ENCODE peak calls at places on chromosome 1, in five cellular contexts. J is stimulated activated CD4-positive, alpha-beta T cell treated with anti-CD3 and anti-CD28 coated beads, Interleukin-1b, Interleukin-23, amount 100 ng/mL, for 4 hours; L is SHP77; V is mammary epithelial cell; Y is glutamatergic neuron. Q is an unnamed sample.

GRCh38 chr1:101239095-101240040 is 2.5 kb downstream of the S1PR1 start:
- DNase-seq in Y (no peak), L (no peak), V (no peak), J (no peak), Q (no peak)

GRCh38 chr1:177355575-177355974 is 184.8 kb downstream of the BRINP2 start:
- DNase-seq in V (peak), L (no peak), Y (peak), J (no peak), Q (no peak)

GRCh38 chr1:6392880-6393399 is 627 bp downstream of the ACOT7 start:
- DNase-seq in Y (peak), L (no peak), V (no peak), J (no peak), Q (no peak)

GRCh38 chr1:247295746-247296145 is 35.9 kb downstream of the ZNF496 start:
- DNase-seq in Y (no peak), L (no peak), J (no peak), V (no peak), Q (no peak)

GRCh38 chr1:234881893-234882771 is 246.5 kb downstream of the TOMM20 start:
- DNase-seq in V (no peak), J (no peak), L (no peak), Y (no peak), Q (no peak)

GRCh38 chr1:6603851-6604558 is 1.3 kb upstream of the KLHL21 start:
- DNase-seq in V (peak), L (no peak), J (no peak), Y (no peak), Q (no peak)

GRCh38 chr1:1344672-1345361 is 4.4 kb downstream of the DVL1 start:
- DNase-seq in L (peak), Y (peak), V (peak), J (peak), Q (no peak)

GRCh38 chr1:150106331-150106730 is 38.8 kb downstream of the VPS45 start:
- DNase-seq in Y (no peak), J (no peak), L (no peak), V (no peak), Q (no peak)

GRCh38 chr1:199124351-199124750 is 485.5 kb downstream of the PTPRC start:
- DNase-seq in J (no peak), V (no peak), Y (no peak), L (no peak), Q (no peak)

GRCh38 chr1:95321516-95321915 is 87.5 kb downstream of the RWDD3 start:
- DNase-seq in V (no peak), J (no peak), Y (no peak), L (no peak), Q (no peak)

GRCh38 chr1:41806472-41807155 is 112.1 kb downstream of the HIVEP3 start:
- DNase-seq in V (no peak), L (no peak), J (peak), Y (no peak), Q (no peak)

GRCh38 chr1:53365405-53366063 is 37.7 kb upstream of the LRP8 start:
- DNase-seq in L (no peak), J (no peak), V (no peak), Y (peak), Q (no peak)

GRCh38 chr1:154951901-154952657 is 3.8 kb downstream of the PBXIP1 start:
- DNase-seq in V (no peak), J (no peak), L (no peak), Y (no peak), Q (no peak)

GRCh38 chr1:116498789-116499628 is 71.8 kb downstream of the CD58 start:
- DNase-seq in L (peak), J (peak), Y (peak), V (peak), Q (peak)

GRCh38 chr1:40185951-40186864 is 25.0 kb downstream of the RLF start:
- DNase-seq in Y (no peak), V (peak), J (peak), L (no peak), Q (no peak)

GRCh38 chr1:40435471-40435870 is 14.8 kb upstream of the ZFP69B start:
- DNase-seq in J (no peak), L (no peak), V (no peak), Y (no peak), Q (peak)

GRCh38 chr1:161171191-161171590 is 5.0 kb downstream of the PPOX start:
- DNase-seq in Y (no peak), J (no peak), V (no peak), L (no peak), Q (no peak)

GRCh38 chr1:244869364-244869827 is 5.1 kb upstream of the HNRNPU start:
- DNase-seq in V (no peak), Y (no peak), L (no peak), J (no peak), Q (no peak)

GRCh38 chr1:94660994-94661393 is 119.4 kb upstream of the F3 start:
- DNase-seq in J (no peak), L (no peak), V (no peak), Y (no peak), Q (no peak)

GRCh38 chr1:172960454-172961208 is 90.1 kb downstream of the TNFSF18 start:
- DNase-seq in V (no peak), J (no peak), L (no peak), Y (no peak), Q (no peak)

GRCh38 chr1:59994302-59995198 is 68.0 kb upstream of the CYP2J2 start:
- DNase-seq in L (no peak), Y (no peak), V (no peak), J (no peak), Q (no peak)

GRCh38 chr1:59446257-59446901 is 149.5 kb downstream of the FGGY start:
- DNase-seq in J (no peak), L (no peak), V (peak), Y (no peak), Q (no peak)

GRCh38 chr1:214957330-214958137 is 125.0 kb upstream of the KCNK2 start:
- DNase-seq in J (no peak), L (no peak), Y (no peak), V (peak), Q (no peak)

GRCh38 chr1:80876035-80876434 is 924.7 kb upstream of the ADGRL2 start:
- DNase-seq in J (no peak), L (no peak), V (no peak), Y (no peak), Q (no peak)

GRCh38 chr1:27555700-27556424 is 48.1 kb downstream of the AHDC1 start:
- DNase-seq in V (no peak), Y (peak), J (no peak), L (no peak), Q (no peak)

GRCh38 chr1:48093696-48094518 is 96.7 kb upstream of the TRABD2B start:
- DNase-seq in L (peak), J (peak), Y (peak), V (peak), Q (peak)

Q was measured in NCI-H446.